ENCODE peak calls at places on chromosomes 13 and 19, in four cellular contexts. S, P, C and I are unnamed samples.

GRCh38 chr13:112066624-112067004 is 335 bp upstream of the SOX1 start:
- DNase-seq in S (no peak), C (no peak), P (no peak), I (no peak)

GRCh38 chr13:31049833-31050232 is 111.9 kb downstream of the HSPH1 start:
- DNase-seq in S (no peak), C (no peak), P (no peak), I (no peak)

GRCh38 chr13:24288870-24289269 is 20.5 kb upstream of the C1QTNF9 start:
- DNase-seq in C (no peak), P (no peak), S (no peak), I (no peak)

GRCh38 chr19:53885036-53885435 is 3.0 kb downstream of the PRKCG start:
- DNase-seq in S (no peak), C (no peak), P (no peak), I (no peak)

GRCh38 chr13:112244061-112244460 is 132.1 kb upstream of the SPACA7 start:
- DNase-seq in P (no peak), S (no peak), C (no peak), I (no peak)

GRCh38 chr19:10258080-10258710 is 6.2 kb downstream of the MRPL4 start:
- DNase-seq in C (no peak), P (no peak), S (no peak), I (no peak)

GRCh38 chr19:30598688-30599087 is 226.5 kb downstream of the ZNF536 start:
- DNase-seq in P (no peak), S (no peak), C (no peak), I (no peak)

GRCh38 chr13:110307697-110308376 is 753 bp downstream of the COL4A2 start:
- DNase-seq in C (no peak), S (no peak), P (no peak), I (peak; percentile 60)

GRCh38 chr19:52248256-52248655 is 21.1 kb upstream of the ZNF766 start:
- DNase-seq in P (no peak), S (peak; percentile 40), C (no peak), I (peak; percentile 46)

GRCh38 chr13:19587635-19588300 is 26.4 kb upstream of the TPTE2 start:
- DNase-seq in C (peak; percentile 8), S (peak; percentile 70), P (no peak), I (peak; percentile 51)

GRCh38 chr19:6216996-6217751 is 62.6 kb downstream of the MLLT1 start:
- DNase-seq in P (no peak), S (no peak), C (peak; percentile 82), I (no peak)

GRCh38 chr19:6215701-6216235 is 64.0 kb downstream of the MLLT1 start:
- DNase-seq in C (no peak), P (no peak), S (no peak), I (no peak)

GRCh38 chr19:6214881-6215541 is 64.8 kb downstream of the MLLT1 start:
- DNase-seq in P (no peak), S (no peak), C (no peak), I (no peak)

GRCh38 chr19:6217752-6218403 is 61.9 kb downstream of the MLLT1 start:
- DNase-seq in P (no peak), C (no peak), S (no peak), I (no peak)

DNA sequence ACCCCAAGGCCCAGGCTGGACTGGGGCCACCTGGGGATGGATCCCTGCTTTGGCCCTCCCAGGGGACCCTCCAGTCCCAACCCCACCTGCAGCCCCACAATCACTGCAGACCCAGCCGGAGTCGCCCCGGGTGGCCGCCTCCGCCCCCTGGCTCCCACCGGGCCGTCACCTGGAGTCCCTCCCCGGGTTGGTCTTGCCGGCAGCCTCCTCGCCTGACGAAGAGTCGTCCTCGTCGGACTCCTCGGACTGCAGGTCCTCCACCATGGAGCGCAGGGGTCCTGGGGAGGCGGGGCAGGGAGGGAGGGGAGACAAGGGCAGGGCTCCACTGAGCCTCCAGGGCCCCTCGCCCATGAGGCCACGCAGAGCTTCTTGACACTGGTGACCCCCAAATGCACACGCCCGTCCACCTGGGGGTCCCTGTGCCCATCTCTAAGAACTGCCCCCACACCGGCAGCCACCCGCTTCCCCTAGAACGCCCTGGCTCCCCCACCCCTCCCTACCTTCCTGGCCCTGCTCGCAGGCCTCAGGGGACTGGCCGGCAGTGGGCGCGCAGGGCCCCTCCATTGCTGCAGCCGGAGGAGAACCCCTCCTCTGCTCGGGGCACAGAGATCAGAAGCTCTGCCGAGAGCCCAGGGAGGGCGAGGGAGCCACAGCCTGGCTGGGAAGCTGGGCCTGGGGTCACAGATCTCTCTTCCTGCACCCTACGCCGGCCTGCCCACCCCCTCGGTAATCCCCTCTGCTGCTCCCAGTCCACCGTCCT is 63.4 kb downstream of the MLLT1 start:
- DNase-seq in S (no peak), P (no peak), C (no peak), I (no peak)
- H3K9ac ChIP-seq in S (no peak overlapping the region), P (no peak overlapping the region), C (no peak overlapping the region), I (no peak overlapping the region)

DNA sequence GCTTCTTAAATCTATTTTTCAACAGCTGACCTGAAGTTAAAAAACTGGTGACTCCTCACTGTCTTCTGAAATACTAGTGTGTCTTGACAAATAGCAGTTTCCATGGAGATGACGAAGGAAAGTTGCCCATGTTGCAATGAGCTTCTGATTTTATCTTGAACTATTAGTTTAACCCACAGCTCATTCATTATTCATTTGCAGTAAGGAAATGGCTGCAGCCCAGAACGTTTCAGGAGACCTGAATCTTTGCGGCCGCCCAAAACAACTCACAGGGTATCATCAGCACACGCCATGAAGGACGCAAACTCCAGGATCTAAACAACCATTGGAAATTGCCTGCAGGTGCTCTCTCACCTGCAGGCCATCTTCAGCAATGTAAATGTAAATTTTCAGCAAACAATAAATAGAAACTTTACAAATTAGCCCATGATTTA is 142.5 kb downstream of the DCLK1 start:
- DNase-seq in C (no peak), P (no peak), S (no peak), I (no peak)
- TF ChIP-seq MAX in C (no peak), P (no peak), S (no peak), I (no peak)

GRCh38 chr19:36876993-36877938 is 26.6 kb downstream of the ZNF345 start:
- DNase-seq in C (no peak), P (no peak), S (no peak), I (no peak)
- TF ChIP-seq MYC in C (no peak), P (no peak), S (no peak), I (no peak)

DNA sequence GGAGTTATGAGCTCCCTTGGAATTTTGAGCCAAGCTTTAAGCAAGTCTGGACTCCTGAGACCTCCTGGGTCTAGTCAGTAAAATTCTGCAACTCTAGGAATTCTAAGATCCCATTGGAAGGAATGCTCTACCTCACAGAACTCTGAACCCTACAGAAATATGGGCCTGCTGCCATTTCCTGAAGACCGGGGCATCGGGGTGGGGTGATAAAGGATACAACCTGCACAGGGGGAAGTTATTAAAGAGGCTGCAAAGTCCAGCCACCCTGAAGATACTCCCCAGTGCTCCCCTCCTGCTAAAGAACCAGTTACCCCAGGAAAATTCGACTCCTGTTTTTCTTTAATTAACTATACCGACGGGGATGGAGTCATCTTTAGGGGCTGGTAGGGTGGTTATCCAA is 2.4 kb upstream of the PPP1R37 start:
- DNase-seq in P (no peak), C (no peak), S (no peak), I (no peak)
- H3K9ac ChIP-seq in P (no peak overlapping the region), C (no peak overlapping the region), S (no peak overlapping the region), I (no peak overlapping the region)

GRCh38 chr13:49084961-49085360 is 109.2 kb downstream of the FNDC3A start:
- DNase-seq in P (no peak), C (no peak), S (no peak), I (no peak)

GRCh38 chr13:49082653-49083536 is 107.2 kb downstream of the FNDC3A start:
- DNase-seq in C (no peak), S (no peak), P (peak; percentile 48), I (no peak)

DNA sequence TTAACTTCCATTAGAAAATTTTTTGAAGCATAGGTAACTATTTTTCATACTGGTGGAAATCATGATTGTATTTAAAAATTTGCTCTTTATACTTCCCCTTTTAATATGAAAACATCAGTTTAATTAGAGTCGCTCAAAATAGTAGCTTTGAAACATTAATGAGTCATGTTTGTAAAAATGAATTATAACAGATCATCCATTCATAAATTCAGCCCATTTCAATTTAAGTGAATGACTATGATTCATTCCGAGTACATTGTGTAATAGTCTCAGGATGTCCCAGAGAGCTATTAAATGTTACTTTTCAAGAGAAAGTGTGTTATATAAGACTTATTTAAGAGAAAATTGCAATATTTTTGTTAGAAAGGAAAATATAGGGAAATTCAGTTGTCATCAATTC is 111.0 kb downstream of the FNDC3A start:
- DNase-seq in C (no peak), P (no peak), S (no peak), I (peak; percentile 70)
- TF ChIP-seq MAX in C (no peak), P (no peak), S (no peak), I (no peak)

GRCh38 chr19:38693380-38694223 is 46.2 kb downstream of the ACTN4 start:
- DNase-seq in P (no peak), S (peak; percentile 81), C (no peak), I (peak; percentile 85)
- TF ChIP-seq MYC in P (no peak), S (no peak), C (no peak), I (no peak)

GRCh38 chr19:2722541-2723344 is 1.6 kb upstream of the DIRAS1 start:
- DNase-seq in C (peak; percentile 60), P (no peak), S (no peak), I (no peak)
- H3K9ac ChIP-seq in C (no peak overlapping the region), P (no peak overlapping the region), S (no peak overlapping the region), I (no peak overlapping the region)

DNA sequence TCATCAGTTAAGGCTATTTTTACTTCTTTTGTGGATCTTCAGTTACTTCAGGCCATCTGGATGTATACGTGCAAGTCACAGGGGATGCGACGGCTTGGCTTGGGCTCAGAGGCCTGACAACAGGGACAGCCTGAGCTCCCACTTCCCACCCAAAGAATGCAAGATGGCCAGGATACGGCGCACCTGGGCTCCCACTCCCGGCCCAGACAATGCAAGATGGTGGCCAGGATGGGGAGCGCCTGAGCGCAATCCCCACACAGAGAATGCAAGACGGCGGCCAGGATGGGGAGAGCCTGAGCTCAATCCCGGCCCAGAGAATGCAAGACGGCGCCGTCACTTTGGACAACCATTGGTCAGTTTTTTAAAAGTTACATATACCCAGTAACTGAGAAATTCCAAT is 25.3 kb upstream of the MIER2 start:
- DNase-seq in S (no peak), P (no peak), C (no peak), I (no peak)
- TF ChIP-seq MAX in S (no peak), P (no peak), C (no peak), I (no peak)

DNA sequence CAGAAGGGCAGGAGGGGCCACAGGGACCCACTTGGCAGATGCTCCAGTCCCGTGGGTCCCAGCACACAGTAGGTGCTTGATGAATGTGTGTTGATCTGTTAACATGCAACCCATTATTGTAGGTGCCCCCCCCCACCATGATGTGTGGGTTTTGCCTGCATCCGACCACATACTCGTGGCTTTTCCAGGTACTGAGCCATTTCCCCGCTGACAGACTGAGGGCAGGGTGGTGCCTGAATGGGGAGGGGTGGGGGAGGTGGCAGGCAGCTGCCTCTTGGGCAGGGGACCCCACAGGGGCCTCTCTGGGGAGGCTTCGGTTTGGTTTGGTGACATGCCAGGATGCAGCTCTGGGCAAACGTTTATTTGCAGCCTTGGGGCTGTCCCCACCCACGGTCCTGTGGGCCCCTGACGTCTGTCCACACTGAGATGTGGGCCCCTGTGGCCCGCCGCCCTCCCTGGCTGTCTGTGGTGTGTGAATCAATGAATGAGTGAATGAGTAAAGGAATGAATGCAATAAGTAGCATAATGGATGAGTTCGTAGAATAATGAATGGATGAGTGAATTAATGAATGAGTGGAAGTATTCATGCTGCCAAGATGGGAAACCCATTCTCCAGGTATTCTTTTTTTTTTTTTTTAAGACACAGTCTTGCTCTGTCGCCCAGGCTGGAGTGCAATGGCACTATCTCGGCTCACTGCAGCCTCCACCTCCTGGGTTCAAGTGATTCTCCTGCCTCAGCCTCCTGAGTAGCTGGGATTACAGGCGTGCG is 9.0 kb upstream of the JUND start:
- DNase-seq in C (peak; percentile 9), P (peak; percentile 79), S (no peak), I (no peak)
- TF ChIP-seq MYC in C (no peak), P (no peak), S (no peak), I (no peak)